ENCODE peak calls at places on chromosomes 11 and 22, in six cellular contexts. R is kidney, S is heart left ventricle, I is left lung, D is neural progenitor cell, T is fibroblast of lung. F is an unnamed sample.

GRCh38 chr11:1946812-1947480 is at the start of gene MRPL23:
- DNase-seq in R (no peak), S (no peak), I (no peak), D (no peak), T (no peak), F (no peak)

GRCh38 chr11:1649021-1649420 is 19.4 kb downstream of the KRTAP5-5 start:
- DNase-seq in R (peak; percentile 35), S (no peak), I (no peak), D (no peak), T (no peak), F (no peak)

GRCh38 chr11:88250566-88251080 is 75.4 kb upstream of the RAB38 start:
- DNase-seq in R (no peak), S (no peak), I (no peak), D (peak; percentile 2), T (no peak), F (no peak)

GRCh38 chr11:132771746-132772145 is 760.6 kb downstream of the OPCML start:
- DNase-seq in R (no peak), S (no peak), I (no peak), D (no peak), T (no peak), F (no peak)

GRCh38 chr11:59708537-59708936 is 5.1 kb downstream of the OR10V1 start:
- DNase-seq in R (no peak), S (no peak), I (no peak), D (no peak), T (peak; percentile 59), F (no peak)

GRCh38 chr11:134752526-134752925 is 340.5 kb upstream of the B3GAT1 start:
- DNase-seq in R (no peak), S (no peak), I (no peak), D (no peak), T (no peak), F (no peak)

GRCh38 chr11:34004226-34004625 is 47.3 kb upstream of the CAPRIN1 start:
- DNase-seq in R (no peak), S (no peak), I (no peak), D (no peak), T (no peak), F (no peak)

GRCh38 chr11:106021967-106022794 is at the start of gene MSANTD4:
- DNase-seq in R (peak; percentile 99), S (peak; percentile 100), I (peak; percentile 96), D (peak; percentile 99), T (peak; percentile 99), F (peak; percentile 93)

GRCh38 chr11:61706452-61707400 is 26.5 kb downstream of the DAGLA start:
- DNase-seq in R (no peak), S (peak; percentile 69), I (peak; percentile 64), D (no peak), T (no peak), F (no peak)

GRCh38 chr11:46912526-46913150 is 5.7 kb downstream of the LRP4 start:
- DNase-seq in R (no peak), S (no peak), I (no peak), D (peak; percentile 87), T (peak; percentile 22), F (no peak)

GRCh38 chr22:46088541-46089311 is 61.6 kb upstream of the PPARA start:
- DNase-seq in R (peak; percentile 85), S (peak; percentile 66), I (peak; percentile 82), D (no peak), T (peak; percentile 85), F (no peak)

GRCh38 chr11:130909650-130910049 is 6.6 kb downstream of the SNX19 start:
- DNase-seq in R (no peak), S (no peak), I (no peak), D (no peak), T (peak; percentile 89), F (no peak)

GRCh38 chr22:31346255-31346732 is at the start of gene PATZ1:
- DNase-seq in R (peak; percentile 90), S (peak; percentile 78), I (no peak), D (no peak), T (peak; percentile 75), F (peak; percentile 70)

GRCh38 chr22:49976439-49977175 is 16.0 kb downstream of the PIM3 start:
- DNase-seq in R (no peak), S (no peak), I (no peak), D (no peak), T (no peak), F (no peak)

GRCh38 chr22:33743756-33744155 is 176.5 kb downstream of the LARGE1 start:
- DNase-seq in R (no peak), S (no peak), I (no peak), D (no peak), T (no peak), F (no peak)

GRCh38 chr11:92269021-92269420 is 44.4 kb downstream of the FAT3 start:
- DNase-seq in R (no peak), S (no peak), I (no peak), D (no peak), T (peak; percentile 84), F (no peak)

GRCh38 chr11:7512525-7513209 is 1.1 kb upstream of the PPFIBP2 start:
- DNase-seq in R (peak; percentile 94), S (peak; percentile 91), I (peak; percentile 87), D (no peak), T (no peak), F (no peak)

GRCh38 chr11:61480936-61481335 is 27.6 kb upstream of the LRRC10B start:
- DNase-seq in R (no peak), S (no peak), I (no peak), D (peak; percentile 97), T (no peak), F (no peak)

GRCh38 chr22:38009000-38009806 is 24.8 kb upstream of the SOX10 start:
- DNase-seq in R (no peak), S (no peak), I (no peak), D (no peak), T (no peak), F (no peak)

GRCh38 chr11:111598546-111598945 is 3.7 kb upstream of the SIK2 start:
- DNase-seq in R (no peak), S (peak; percentile 38), I (no peak), D (no peak), T (peak; percentile 61), F (no peak)

GRCh38 chr11:19834761-19835160 is 122.1 kb downstream of the NAV2 start:
- DNase-seq in R (no peak), S (no peak), I (no peak), D (no peak), T (no peak), F (no peak)

GRCh38 chr11:112229746-112230433 is 3.7 kb downstream of the PTS start:
- DNase-seq in R (no peak), S (no peak), I (no peak), D (no peak), T (peak; percentile 95), F (no peak)

GRCh38 chr11:104556606-104557301 is 341.5 kb downstream of the CASP12 start:
- DNase-seq in R (no peak), S (no peak), I (no peak), D (no peak), T (no peak), F (no peak)

GRCh38 chr11:59152312-59152967 is 9.8 kb downstream of the FAM111A start:
- DNase-seq in R (no peak), S (no peak), I (no peak), D (no peak), T (no peak), F (no peak)

GRCh38 chr11:45354976-45355705 is 69.0 kb upstream of the SYT13 start:
- DNase-seq in R (peak; percentile 95), S (peak; percentile 90), I (peak; percentile 75), D (peak; percentile 94), T (peak; percentile 70), F (peak; percentile 87)

GRCh38 chr11:111320728-111321568 is 22.6 kb downstream of the POU2AF3 start:
- DNase-seq in R (no peak), S (no peak), I (no peak), D (peak; percentile 15), T (peak; percentile 39), F (no peak)

GRCh38 chr22:16717699-16718558 is 107.3 kb downstream of the XKR3 start:
- DNase-seq in R (no peak), S (no peak), I (peak; percentile 54), D (no peak), T (no peak), F (no peak)
- H3K9me3 ChIP-seq in R (no peaks in the 10 kb centered on the region), S (peaks cover 3% of the 10 kb centered on the region), I (no peaks in the 10 kb centered on the region), D (peaks cover 10% of the 10 kb centered on the region), T (no peaks in the 10 kb centered on the region), F (no peaks in the 10 kb centered on the region)

DNA sequence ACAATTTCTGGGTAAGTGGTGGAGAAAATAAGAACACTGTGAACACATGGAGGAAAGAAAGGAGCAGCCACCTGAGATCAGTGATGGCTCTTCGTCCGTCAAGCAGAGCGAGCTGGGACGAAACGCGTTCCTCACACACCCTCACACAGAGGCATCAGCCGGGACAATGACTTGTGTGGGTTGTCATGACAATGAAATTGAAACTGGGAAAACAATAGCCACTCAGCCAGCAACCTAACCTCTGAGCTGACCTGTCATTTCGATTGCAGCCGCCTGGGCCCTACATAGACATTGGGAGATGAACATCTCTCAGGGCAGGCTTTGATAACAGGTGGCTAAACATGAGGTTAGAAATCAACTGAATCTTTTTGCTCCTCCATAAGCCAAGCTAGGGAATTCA is 51.3 kb downstream of the TRIM29 start:
- DNase-seq in R (no peak), S (no peak), I (no peak), D (no peak), T (no peak), F (no peak)
- H3K9me3 ChIP-seq in R (no peaks in the 10 kb centered on the region), S (no peaks in the 10 kb centered on the region), I (no peaks in the 10 kb centered on the region), D (peaks cover 5% of the 10 kb centered on the region), T (no peaks in the 10 kb centered on the region), F (no peaks in the 10 kb centered on the region)

GRCh38 chr22:11626422-11626773 is 3901.6 kb upstream of the OR11H1 start:
- DNase-seq in R (no peak), S (no peak), I (peak; percentile 60), D (no peak), T (no peak), F (no peak)

GRCh38 chr22:11627436-11627797 is 3900.6 kb upstream of the OR11H1 start:
- DNase-seq in R (peak; percentile 72), S (no peak), I (no peak), D (no peak), T (no peak), F (no peak)

GRCh38 chr22:11628651-11629511 is 3899.1 kb upstream of the OR11H1 start:
- DNase-seq in R (peak; percentile 82), S (no peak), I (peak; percentile 83), D (no peak), T (no peak), F (no peak)

GRCh38 chr22:11629661-11630385 is 3898.2 kb upstream of the OR11H1 start:
- DNase-seq in R (peak; percentile 68), S (no peak), I (peak; percentile 79), D (no peak), T (no peak), F (no peak)

GRCh38 chr22:11627798-11628650 is 3900.0 kb upstream of the OR11H1 start:
- DNase-seq in R (peak; percentile 84), S (no peak), I (peak; percentile 84), D (no peak), T (no peak), F (no peak)
- H3K9me3 ChIP-seq in R (peaks cover 13% of the 10 kb centered on the region), S (peaks cover 68% of the 10 kb centered on the region), I (peaks cover 66% of the 10 kb centered on the region), D (peaks cover 45% of the 10 kb centered on the region), T (no peaks in the 10 kb centered on the region), F (peaks cover 31% of the 10 kb centered on the region)

DNA sequence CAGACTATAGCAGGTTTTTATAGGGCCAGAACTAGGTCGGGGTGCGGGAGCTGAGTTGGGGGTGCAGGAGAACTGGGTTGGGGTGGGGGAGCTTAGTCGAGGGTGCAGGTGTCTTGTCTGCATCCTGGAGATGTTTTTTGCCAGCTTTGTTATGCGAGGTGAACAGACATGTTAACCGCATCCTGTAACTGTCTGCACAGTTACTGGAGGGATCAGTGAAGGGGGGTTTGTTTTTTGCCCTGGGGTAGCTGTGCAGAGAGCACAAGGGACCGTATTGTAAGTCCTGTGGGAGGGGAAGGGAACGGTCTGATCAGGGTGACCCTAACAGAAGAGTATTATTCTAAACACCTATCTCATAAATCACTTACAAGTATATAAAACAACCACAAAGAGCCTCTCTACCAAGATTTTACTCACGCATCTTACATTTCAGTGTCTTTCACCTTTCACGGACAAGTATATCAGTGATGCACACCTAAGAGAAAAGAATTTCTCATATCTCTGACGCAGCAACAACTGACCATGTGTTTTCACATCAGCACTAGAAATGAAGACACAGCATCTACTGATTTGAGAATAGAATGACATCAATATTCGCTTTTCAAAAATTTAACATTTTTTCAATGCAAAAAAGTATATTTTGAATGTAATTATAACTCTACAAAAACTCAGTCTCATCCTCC is 20.8 kb downstream of the ZNF195 start:
- DNase-seq in R (no peak), S (no peak), I (no peak), D (no peak), T (no peak), F (no peak)
- H3K9me3 ChIP-seq in R (peaks cover 77% of the 10 kb centered on the region), S (peaks cover 90% of the 10 kb centered on the region), I (peaks cover 96% of the 10 kb centered on the region), D (peaks cover 48% of the 10 kb centered on the region), T (peaks cover 8% of the 10 kb centered on the region), F (peaks cover 98% of the 10 kb centered on the region)